ENCODE peak calls at places on chromosome 1, in nine cellular contexts. R is cardiac muscle cell, Y is lower lobe of right lung, H is lung, I is adrenal gland, B is body of pancreas, U is fibroblast of lung, P is OCI-LY7, T is colonic mucosa. K is an unnamed sample.

GRCh38 chr1:244394851-244395765 is 56.6 kb downstream of the ADSS2 start:
- DNase-seq in I (no peak), P (no peak), T (no peak), U (no peak), B (no peak), Y (no peak), R (no peak), H (no peak), K (no peak)

GRCh38 chr1:247908761-247909160 is 11.3 kb upstream of the OR2T8 start:
- DNase-seq in B (no peak), R (no peak), P (no peak), H (no peak), T (no peak), U (no peak), I (no peak), Y (no peak), K (no peak)

GRCh38 chr1:160125761-160126160 is 10.2 kb downstream of the ATP1A2 start:
- DNase-seq in P (no peak), U (peak), I (no peak), T (no peak), Y (no peak), B (no peak), R (no peak), H (no peak), K (no peak)

GRCh38 chr1:86778510-86779218 is 74.3 kb downstream of the SH3GLB1 start:
- DNase-seq in U (peak), B (no peak), H (no peak), T (no peak), Y (no peak), R (no peak), I (no peak), P (no peak), K (peak)

GRCh38 chr1:52139817-52140540 is 1.9 kb upstream of the ZFYVE9 start:
- DNase-seq in P (peak), B (no peak), T (no peak), H (no peak), Y (no peak), U (peak), R (no peak), I (no peak), K (peak)

GRCh38 chr1:161238039-161238473 is at the start of gene NR1I3:
- DNase-seq in H (no peak), Y (no peak), P (no peak), T (no peak), B (no peak), I (no peak), R (no peak), U (no peak), K (no peak)

GRCh38 chr1:64107041-64107440 is 96.4 kb upstream of the UBE2U start:
- DNase-seq in P (no peak), U (peak), Y (no peak), R (no peak), B (no peak), H (no peak), T (no peak), I (no peak), K (no peak)

GRCh38 chr1:214234635-214235025 is 46.3 kb upstream of the SMYD2 start:
- DNase-seq in P (no peak), T (no peak), H (no peak), I (no peak), Y (no peak), U (no peak), R (no peak), B (no peak), K (no peak)

GRCh38 chr1:81111818-81112217 is 688.9 kb upstream of the ADGRL2 start:
- DNase-seq in H (no peak), Y (no peak), R (no peak), I (no peak), U (peak), P (no peak), T (no peak), B (no peak), K (peak)

GRCh38 chr1:164733070-164733469 is 174.1 kb downstream of the PBX1 start:
- DNase-seq in R (no peak), Y (no peak), P (no peak), B (no peak), H (no peak), T (no peak), I (no peak), U (peak), K (no peak)

GRCh38 chr1:174194451-174194850 is 35.1 kb downstream of the RABGAP1L start:
- DNase-seq in I (no peak), T (no peak), Y (no peak), P (no peak), R (no peak), U (no peak), H (no peak), B (no peak), K (no peak)

GRCh38 chr1:19260211-19261138 is 8.9 kb downstream of the MRTO4 start:
- DNase-seq in P (no peak), Y (no peak), B (peak), T (peak), R (no peak), U (peak), I (no peak), H (peak), K (peak)

GRCh38 chr1:246483204-246483933 is 23.7 kb downstream of the SMYD3 start:
- DNase-seq in Y (no peak), P (no peak), U (peak), I (no peak), B (no peak), R (no peak), H (no peak), T (no peak), K (no peak)

GRCh38 chr1:31617218-31617916 is at the start of gene HCRTR1:
- DNase-seq in P (no peak), Y (no peak), H (no peak), B (no peak), U (no peak), T (no peak), R (no peak), I (no peak), K (no peak)

GRCh38 chr1:223652436-223652901 is 13.0 kb downstream of the CAPN8 start:
- DNase-seq in Y (no peak), H (no peak), P (no peak), I (no peak), U (peak), B (no peak), R (no peak), T (no peak), K (peak)

GRCh38 chr1:41783189-41783639 is 135.5 kb downstream of the HIVEP3 start:
- DNase-seq in B (no peak), Y (no peak), P (no peak), U (peak), I (peak), R (no peak), T (no peak), H (no peak), K (peak)

GRCh38 chr1:6028042-6028895 is 17.4 kb upstream of the KCNAB2 start:
- DNase-seq in R (no peak), H (peak), I (no peak), U (no peak), P (no peak), Y (peak), B (no peak), T (peak), K (no peak)

GRCh38 chr1:98923667-98924066 is 81.0 kb downstream of the PLPPR5 start:
- DNase-seq in R (no peak), Y (no peak), B (no peak), I (no peak), T (no peak), H (no peak), U (no peak), P (no peak), K (no peak)

GRCh38 chr1:204323887-204324286 is 35.8 kb downstream of the PLEKHA6 start:
- DNase-seq in I (no peak), U (peak), Y (no peak), T (no peak), P (no peak), R (peak), B (no peak), H (no peak), K (peak)

GRCh38 chr1:19648689-19649088 is 4.6 kb downstream of the NBL1 start:
- DNase-seq in H (no peak), B (no peak), I (no peak), Y (no peak), U (peak), P (no peak), T (peak), R (no peak), K (no peak)

GRCh38 chr1:29122987-29123870 is 474 bp downstream of the TMEM200B start:
- DNase-seq in I (peak), R (peak), Y (no peak), U (peak), H (no peak), T (no peak), B (no peak), P (no peak), K (peak)

GRCh38 chr1:42380617-42381423 is at the start of gene RIMKLA:
- DNase-seq in H (peak), R (peak), T (peak), B (peak), Y (peak), U (peak), I (no peak), P (no peak), K (no peak)

GRCh38 chr1:227900571-227901051 is 47.1 kb downstream of the WNT9A start:
- DNase-seq in Y (peak), U (no peak), R (no peak), P (no peak), I (no peak), H (no peak), T (no peak), B (no peak), K (no peak)

GRCh38 chr1:154626456-154627246 is 18.7 kb upstream of the ADAR start:
- DNase-seq in H (no peak), I (no peak), R (peak), P (peak), T (no peak), Y (no peak), U (no peak), B (no peak), K (no peak)

GRCh38 chr1:15884477-15884876 is 37.0 kb downstream of the SPEN start:
- DNase-seq in R (no peak), I (no peak), U (no peak), Y (no peak), T (no peak), B (no peak), H (no peak), P (no peak), K (no peak)

GRCh38 chr1:149848340-149848771 is 51.0 kb upstream of the BOLA1 start:
- DNase-seq in B (peak), R (no peak), U (no peak), T (peak), I (peak), Y (no peak), P (peak), H (no peak), K (no peak)

GRCh38 chr1:3465935-3466321 is 11.5 kb downstream of the ARHGEF16 start:
- DNase-seq in R (no peak), U (no peak), B (peak), H (no peak), P (no peak), I (no peak), Y (peak), T (no peak), K (no peak)

GRCh38 chr1:240888039-240888786 is 276.3 kb upstream of the GREM2 start:
- DNase-seq in H (peak), T (peak), P (peak), I (peak), U (peak), B (peak), Y (no peak), R (peak), K (peak)
- TF ChIP-seq CTCF in H (peak), T (peak), P (peak), I (peak), U (peak), B (peak), Y (peak), R (peak), K (peak)

GRCh38 chr1:193356249-193356648 is 169.8 kb upstream of the B3GALT2 start:
- DNase-seq in H (no peak), U (no peak), Y (no peak), I (no peak), P (no peak), B (no peak), T (no peak), R (peak), K (no peak)

GRCh38 chr1:193355179-193355578 is 168.8 kb upstream of the B3GALT2 start:
- DNase-seq in Y (no peak), I (no peak), R (no peak), H (no peak), P (no peak), B (no peak), T (peak), U (no peak), K (peak)

GRCh38 chr1:193358419-193358818 is 172.0 kb upstream of the B3GALT2 start:
- DNase-seq in Y (no peak), B (no peak), U (no peak), I (no peak), P (no peak), R (no peak), T (no peak), H (no peak), K (no peak)

GRCh38 chr1:193355654-193356053 is 169.2 kb upstream of the B3GALT2 start:
- DNase-seq in P (no peak), R (no peak), I (no peak), U (no peak), B (no peak), H (no peak), Y (no peak), T (no peak), K (no peak)
- H3K27ac ChIP-seq in P (no peak), R (no peak), I (no peak), U (no peak), B (peak), H (no peak), Y (no peak), T (peak), K (no peak)

GRCh38 chr1:208423522-208423921 is 179.3 kb upstream of the PLXNA2 start:
- DNase-seq in B (no peak), T (no peak), P (no peak), U (no peak), I (no peak), Y (no peak), H (no peak), R (no peak), K (no peak)

GRCh38 chr1:208421511-208421910 is 177.3 kb upstream of the PLXNA2 start:
- DNase-seq in I (no peak), T (no peak), B (no peak), Y (no peak), P (no peak), U (no peak), H (no peak), R (peak), K (no peak)

GRCh38 chr1:208420696-208421095 is 176.5 kb upstream of the PLXNA2 start:
- DNase-seq in T (no peak), P (no peak), H (no peak), U (no peak), I (no peak), B (no peak), Y (no peak), R (peak), K (peak)

GRCh38 chr1:208418667-208419066 is 174.5 kb upstream of the PLXNA2 start:
- DNase-seq in Y (no peak), I (no peak), T (no peak), P (no peak), U (no peak), B (no peak), R (no peak), H (no peak), K (no peak)

DNA sequence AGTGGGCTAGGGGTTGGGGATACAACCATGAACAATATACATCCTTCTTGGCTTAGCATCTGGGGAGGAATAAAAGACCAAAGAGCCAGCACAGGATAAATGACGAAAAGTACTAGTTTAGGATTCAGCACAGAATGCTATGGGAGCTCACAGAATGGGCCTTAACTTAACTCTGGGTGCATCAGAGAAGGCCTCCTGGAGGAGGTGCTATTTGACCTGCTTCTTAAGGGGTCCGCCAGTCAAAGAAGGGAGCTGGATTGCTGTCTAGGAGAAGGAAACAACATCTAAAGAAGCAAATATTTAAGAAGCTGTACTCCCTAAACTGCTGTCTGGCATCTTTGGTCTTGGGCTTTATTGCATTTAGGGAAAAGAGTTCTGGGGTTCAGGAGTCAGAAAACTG is 175.8 kb upstream of the PLXNA2 start:
- DNase-seq in Y (no peak), B (no peak), U (no peak), T (no peak), P (no peak), H (no peak), I (no peak), R (no peak), K (no peak)
- TF ChIP-seq CTCF in Y (no peak), B (no peak), U (no peak), T (no peak), P (no peak), H (no peak), I (no peak), R (no peak), K (no peak)

DNA sequence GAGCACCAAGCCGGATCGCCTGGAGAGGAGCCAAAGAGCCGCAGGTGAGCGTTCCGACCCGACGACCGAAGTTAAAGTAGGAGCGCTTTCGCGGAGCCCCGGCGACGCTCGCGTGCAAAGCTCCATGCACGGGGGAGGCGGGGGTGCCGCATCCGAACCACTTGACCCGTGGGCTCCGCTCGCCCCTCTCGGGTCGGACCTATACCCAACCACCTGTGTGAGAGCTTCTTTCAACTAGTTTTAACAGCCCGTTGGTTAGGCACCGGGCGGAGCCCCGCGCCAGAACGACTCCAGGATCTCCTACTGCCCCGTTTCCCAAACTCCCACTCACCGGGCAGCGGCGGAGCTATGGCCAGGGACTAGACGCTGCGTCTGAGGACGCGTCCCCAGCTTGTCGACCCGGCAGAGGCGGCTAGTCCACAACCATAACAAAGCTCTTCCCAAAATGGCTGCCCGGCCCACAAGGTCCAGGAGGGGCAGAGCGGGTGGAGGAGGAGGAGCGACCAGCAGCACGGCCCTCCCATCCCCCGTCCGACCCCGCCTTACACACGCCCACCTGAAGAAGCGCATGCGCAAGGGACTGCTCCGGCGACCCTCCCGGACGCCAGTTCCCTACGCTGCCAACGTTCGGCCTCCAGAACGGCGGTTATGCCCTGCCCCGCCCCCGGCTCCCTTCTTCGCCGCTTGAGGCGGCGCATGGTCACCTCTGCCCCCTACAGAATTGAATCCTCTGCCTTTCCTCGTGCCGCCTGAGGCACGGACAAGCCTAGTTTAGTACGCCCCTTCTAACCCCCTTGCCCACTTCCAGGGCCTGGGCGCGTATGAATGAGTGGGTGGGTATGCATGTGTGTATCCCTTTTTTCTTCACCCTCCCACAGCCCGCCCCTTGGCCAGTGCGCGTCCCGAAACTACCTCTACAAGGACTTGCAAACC is at the start of gene GPBP1L1:
- DNase-seq in I (peak), T (peak), B (peak), P (peak), H (peak), R (peak), U (peak), Y (peak), K (peak)
- H3K27ac ChIP-seq in I (peak), T (peak), B (peak), P (peak), H (peak), R (peak), U (peak), Y (peak), K (peak)

GRCh38 chr1:201463071-201463552 is 5.9 kb downstream of the PHLDA3 start:
- DNase-seq in B (peak), P (no peak), H (no peak), R (peak), Y (peak), T (no peak), U (peak), I (no peak), K (no peak)
- TF ChIP-seq CTCF in B (peak), P (no peak), H (peak), R (peak), Y (peak), T (no peak), U (peak), I (peak), K (peak)

GRCh38 chr1:209648366-209648765 is 3.9 kb downstream of the LAMB3 start:
- DNase-seq in U (no peak), H (no peak), P (no peak), I (no peak), B (no peak), R (no peak), T (no peak), Y (no peak), K (peak)

GRCh38 chr1:209652121-209652742 is at the start of gene LAMB3:
- DNase-seq in T (peak), Y (peak), I (no peak), P (no peak), H (peak), B (no peak), R (no peak), U (no peak), K (peak)

GRCh38 chr1:209648931-209649776 is 3.1 kb downstream of the LAMB3 start:
- DNase-seq in U (peak), R (no peak), H (no peak), Y (no peak), T (peak), I (peak), P (no peak), B (no peak), K (peak)

GRCh38 chr1:209651148-209651547 is 1.1 kb downstream of the LAMB3 start:
- DNase-seq in U (peak), R (no peak), H (peak), T (peak), P (no peak), Y (peak), I (peak), B (peak), K (no peak)

GRCh38 chr1:209650454-209650853 is 1.8 kb downstream of the LAMB3 start:
- DNase-seq in T (no peak), H (no peak), U (peak), I (no peak), B (no peak), Y (no peak), P (no peak), R (no peak), K (no peak)
- H3K27ac ChIP-seq in T (peak), H (peak), U (no peak), I (no peak), B (no peak), Y (peak), P (no peak), R (no peak), K (peak)

DNA sequence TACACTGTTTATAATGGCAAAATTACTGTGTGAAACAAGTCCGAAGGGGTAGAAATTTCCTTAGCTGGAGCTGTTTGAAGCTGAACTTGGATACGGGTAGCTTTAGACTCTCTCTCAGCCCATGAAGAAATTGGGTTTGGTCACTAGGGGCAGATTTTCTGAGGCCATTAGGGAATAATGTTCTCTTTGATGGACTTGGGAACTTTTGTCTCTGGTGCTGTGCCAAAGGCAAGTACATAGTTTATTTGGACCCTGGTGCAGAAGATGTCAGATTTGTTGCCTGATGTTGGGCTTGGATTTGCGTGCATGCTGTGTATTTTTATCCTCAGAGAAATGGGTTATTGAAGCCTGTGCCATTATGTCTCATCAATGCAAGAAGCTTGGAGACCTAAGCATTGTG is 109.6 kb downstream of the VPS13D start:
- DNase-seq in U (no peak), B (peak), P (no peak), Y (no peak), I (no peak), T (no peak), R (peak), H (no peak), K (no peak)
- TF ChIP-seq CTCF in U (peak), B (peak), P (peak), Y (no peak), I (no peak), T (no peak), R (peak), H (no peak), K (no peak)

K was measured in foreskin keratinocyte.